ENCODE peak calls at places on chromosomes 4 and X, in five cellular contexts. I is neural progenitor cell, L is PC-9, X is HCT116, S is PC-3. P is an unnamed sample.

GRCh38 chr4:151730003-151730559 is 30.7 kb downstream of the GATB start:
- DNase-seq in I (no peak), L (peak; percentile 49), X (peak; percentile 10), S (peak; percentile 7), P (peak; percentile 10)

GRCh38 chr4:82569727-82570126 is 7.9 kb upstream of the TMEM150C start:
- DNase-seq in I (no peak), L (no peak), X (no peak), S (no peak), P (no peak)

GRCh38 chr4:153570228-153570973 is 104.2 kb downstream of the TMEM131L start:
- DNase-seq in I (no peak), L (no peak), X (no peak), S (no peak), P (no peak)

GRCh38 chr4:100295792-100296191 is 105.5 kb upstream of the DDIT4L start:
- DNase-seq in I (no peak), L (no peak), X (no peak), S (no peak), P (peak; percentile 26)

GRCh38 chr4:51851090-51851936 is 8.4 kb downstream of the DCUN1D4 start:
- DNase-seq in I (peak; percentile 10), L (no peak), X (no peak), S (no peak), P (no peak)

GRCh38 chrX:20802036-20802435 is 535.3 kb upstream of the RPS6KA3 start:
- DNase-seq in I (no peak), L (no peak), X (no peak), S (peak; percentile 24), P (no peak)

GRCh38 chr4:101304916-101305315 is 42.4 kb downstream of the PPP3CA start:
- DNase-seq in I (peak; percentile 31), L (no peak), X (no peak), S (peak; percentile 9), P (peak; percentile 81)

GRCh38 chr4:89800012-89800516 is 36.9 kb downstream of the SNCA start:
- DNase-seq in I (no peak), L (no peak), X (no peak), S (peak; percentile 72), P (peak; percentile 89)

GRCh38 chr4:61200991-61201526 is 933 bp downstream of the ADGRL3 start:
- DNase-seq in I (peak; percentile 63), L (no peak), X (no peak), S (peak; percentile 14), P (peak; percentile 22)
- TF ChIP-seq EZH2 in I (no peak), L (no peak), X (no peak), S (no peak), P (no peak)

DNA sequence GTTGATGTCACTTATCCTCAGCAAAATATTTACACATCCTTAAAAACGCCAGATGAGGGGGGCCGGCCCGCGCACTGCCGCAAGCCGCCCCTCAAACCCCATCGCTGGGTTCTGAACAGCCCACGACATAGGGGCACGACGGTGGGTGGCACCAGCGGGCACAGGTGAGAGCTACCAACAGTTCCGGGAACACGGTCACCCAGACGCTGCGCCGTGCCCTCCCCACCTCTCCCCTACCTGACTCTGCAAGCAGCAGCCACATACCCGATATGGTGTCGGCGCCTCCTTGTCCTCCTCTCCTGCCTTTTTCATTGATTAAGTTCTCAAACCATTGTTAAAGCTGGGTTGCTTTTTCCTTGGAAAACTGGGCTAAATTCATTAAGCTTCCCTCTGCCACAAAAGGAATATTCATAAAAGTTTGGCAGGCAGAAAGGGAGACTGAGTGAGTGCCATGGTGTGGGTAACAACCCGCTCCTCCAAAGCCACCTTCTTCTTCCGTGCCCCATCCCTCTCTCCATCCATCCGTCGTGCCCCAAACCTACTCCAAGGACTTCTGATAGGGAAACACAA is 1.4 kb downstream of the RAI2 start:
- DNase-seq in I (peak; percentile 16), L (no peak), X (no peak), S (no peak), P (no peak)
- TF ChIP-seq EZH2 in I (peak; percentile 64), L (no peak), X (no peak), S (no peak), P (no peak)

GRCh38 chrX:33969105-33969504 is 163.0 kb downstream of the FAM47A start:
- DNase-seq in I (no peak), L (no peak), X (no peak), S (no peak), P (no peak)
- TF ChIP-seq EZH2 in I (no peak), L (no peak), X (no peak), S (no peak), P (no peak)

GRCh38 chr4:81214518-81215218 is 354 bp downstream of the PRKG2 start:
- DNase-seq in I (peak; percentile 74), L (no peak), X (no peak), S (no peak), P (peak; percentile 6)
- TF ChIP-seq EZH2 in I (peak; percentile 92), L (no peak), X (no peak), S (peak; percentile 61), P (peak; percentile 72)